ENCODE peak calls at places on chromosome 1, in eight cellular contexts. One of them, this sample, is unnamed.

GRCh38 chr1:188846468-188846867 is 1631.2 kb downstream of the BRINP3 start:
- DNase-seq in MM.1S: no peak
- DNase-seq in Calu3: no peak
- DNase-seq in endothelial cell of umbilical vein: no peak
- DNase-seq in astrocyte: no peak
- DNase-seq in ovary: no peak
- DNase-seq in breast epithelium: no peak
- DNase-seq in foreskin fibroblast: no peak
- DNase-seq in this sample: no peak

GRCh38 chr1:116259665-116260064 is 113.4 kb upstream of the ATP1A1 start:
- DNase-seq in Calu3: no peak
- DNase-seq in endothelial cell of umbilical vein: no peak
- DNase-seq in MM.1S: peak
- DNase-seq in breast epithelium: no peak
- DNase-seq in foreskin fibroblast: no peak
- DNase-seq in ovary: no peak
- DNase-seq in astrocyte: no peak
- DNase-seq in this sample: no peak

GRCh38 chr1:57831624-57832023 is 407.8 kb upstream of the DAB1 start:
- DNase-seq in ovary: no peak
- DNase-seq in endothelial cell of umbilical vein: peak
- DNase-seq in astrocyte: peak
- DNase-seq in Calu3: peak
- DNase-seq in foreskin fibroblast: peak
- DNase-seq in breast epithelium: no peak
- DNase-seq in MM.1S: no peak
- DNase-seq in this sample: no peak

GRCh38 chr1:168148916-168149315 is 12.2 kb upstream of the GPR161 start:
- DNase-seq in Calu3: no peak
- DNase-seq in astrocyte: no peak
- DNase-seq in ovary: no peak
- DNase-seq in foreskin fibroblast: no peak
- DNase-seq in MM.1S: peak
- DNase-seq in breast epithelium: no peak
- DNase-seq in endothelial cell of umbilical vein: no peak
- DNase-seq in this sample: no peak

GRCh38 chr1:37265786-37266667 is 208.4 kb upstream of the ZC3H12A start:
- DNase-seq in Calu3: no peak
- DNase-seq in foreskin fibroblast: no peak
- DNase-seq in astrocyte: no peak
- DNase-seq in endothelial cell of umbilical vein: no peak
- DNase-seq in MM.1S: no peak
- DNase-seq in breast epithelium: no peak
- DNase-seq in ovary: no peak
- DNase-seq in this sample: no peak

GRCh38 chr1:30818568-30819243 is 61.1 kb upstream of the LAPTM5 start:
- DNase-seq in endothelial cell of umbilical vein: no peak
- DNase-seq in Calu3: no peak
- DNase-seq in ovary: no peak
- DNase-seq in foreskin fibroblast: no peak
- DNase-seq in astrocyte: peak
- DNase-seq in breast epithelium: no peak
- DNase-seq in MM.1S: no peak
- DNase-seq in this sample: no peak

GRCh38 chr1:226407199-226407496 is 745 bp downstream of the PARP1 start:
- DNase-seq in ovary: no peak
- DNase-seq in Calu3: no peak
- DNase-seq in astrocyte: no peak
- DNase-seq in MM.1S: no peak
- DNase-seq in foreskin fibroblast: no peak
- DNase-seq in breast epithelium: no peak
- DNase-seq in endothelial cell of umbilical vein: no peak
- DNase-seq in this sample: no peak

GRCh38 chr1:43545686-43546387 is 15.2 kb downstream of the PTPRF start:
- DNase-seq in Calu3: peak
- DNase-seq in endothelial cell of umbilical vein: peak
- DNase-seq in breast epithelium: no peak
- DNase-seq in ovary: peak
- DNase-seq in astrocyte: no peak
- DNase-seq in foreskin fibroblast: no peak
- DNase-seq in MM.1S: peak
- DNase-seq in this sample: peak

GRCh38 chr1:66176012-66176715 is 357.8 kb upstream of the SGIP1 start:
- DNase-seq in foreskin fibroblast: no peak
- DNase-seq in MM.1S: no peak
- DNase-seq in ovary: no peak
- DNase-seq in breast epithelium: no peak
- DNase-seq in astrocyte: peak
- DNase-seq in endothelial cell of umbilical vein: peak
- DNase-seq in Calu3: no peak
- DNase-seq in this sample: no peak

GRCh38 chr1:112673589-112674439 is 645 bp upstream of the MOV10 start:
- DNase-seq in ovary: no peak
- DNase-seq in MM.1S: peak
- DNase-seq in Calu3: peak
- DNase-seq in astrocyte: peak
- DNase-seq in breast epithelium: peak
- DNase-seq in endothelial cell of umbilical vein: peak
- DNase-seq in foreskin fibroblast: peak
- DNase-seq in this sample: no peak

DNA sequence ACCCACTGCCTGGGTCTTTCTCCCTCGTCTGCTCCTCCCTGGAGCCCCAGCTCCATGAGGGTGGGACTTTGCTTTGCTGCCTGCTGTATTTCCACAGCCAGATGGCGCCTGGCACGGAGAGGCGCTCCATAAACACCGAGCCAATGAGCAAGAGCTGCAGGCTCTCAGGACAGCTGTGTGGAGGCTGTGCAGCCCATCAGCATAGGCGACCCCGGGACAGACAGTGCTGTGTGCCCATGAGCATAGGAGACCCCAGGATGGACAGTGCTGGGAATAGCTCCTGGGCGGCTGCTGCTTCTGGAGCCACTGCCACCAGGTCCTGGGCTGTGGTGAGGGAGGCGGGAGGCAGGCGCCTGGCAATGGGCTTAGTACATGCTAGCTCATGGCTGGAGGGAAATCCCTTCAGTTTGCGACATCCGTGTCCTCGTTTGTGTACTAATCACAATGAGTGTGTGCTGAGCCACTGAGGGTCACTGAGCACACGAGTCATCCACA is 29.2 kb downstream of the CEP104 start:
- DNase-seq in astrocyte: no peak
- DNase-seq in breast epithelium: no peak
- DNase-seq in MM.1S: no peak
- DNase-seq in ovary: no peak
- DNase-seq in endothelial cell of umbilical vein: no peak
- DNase-seq in foreskin fibroblast: no peak
- DNase-seq in Calu3: no peak
- DNase-seq in this sample: no peak
- TF ChIP-seq CTCF in astrocyte: no peak
- TF ChIP-seq CTCF in breast epithelium: no peak
- TF ChIP-seq CTCF in MM.1S: no peak
- TF ChIP-seq CTCF in ovary: no peak
- TF ChIP-seq CTCF in endothelial cell of umbilical vein: no peak
- TF ChIP-seq CTCF in foreskin fibroblast: no peak
- TF ChIP-seq CTCF in Calu3: no peak
- TF ChIP-seq CTCF in this sample: no peak

GRCh38 chr1:60088620-60089155 is 15.1 kb upstream of the C1orf87 start:
- DNase-seq in ovary: no peak
- DNase-seq in foreskin fibroblast: no peak
- DNase-seq in MM.1S: no peak
- DNase-seq in astrocyte: no peak
- DNase-seq in Calu3: no peak
- DNase-seq in endothelial cell of umbilical vein: peak
- DNase-seq in breast epithelium: no peak
- DNase-seq in this sample: no peak
- TF ChIP-seq CTCF in ovary: no peak
- TF ChIP-seq CTCF in foreskin fibroblast: peak
- TF ChIP-seq CTCF in MM.1S: no peak
- TF ChIP-seq CTCF in astrocyte: peak
- TF ChIP-seq CTCF in Calu3: no peak
- TF ChIP-seq CTCF in endothelial cell of umbilical vein: peak
- TF ChIP-seq CTCF in breast epithelium: no peak
- TF ChIP-seq CTCF in this sample: peak

GRCh38 chr1:29237906-29238600 is 1.7 kb downstream of the PTPRU start:
- DNase-seq in ovary: peak
- DNase-seq in foreskin fibroblast: no peak
- DNase-seq in MM.1S: no peak
- DNase-seq in astrocyte: no peak
- DNase-seq in breast epithelium: peak
- DNase-seq in Calu3: peak
- DNase-seq in endothelial cell of umbilical vein: peak
- DNase-seq in this sample: no peak

GRCh38 chr1:29238601-29238964 is 2.3 kb downstream of the PTPRU start:
- DNase-seq in ovary: no peak
- DNase-seq in endothelial cell of umbilical vein: no peak
- DNase-seq in MM.1S: no peak
- DNase-seq in Calu3: no peak
- DNase-seq in foreskin fibroblast: no peak
- DNase-seq in breast epithelium: no peak
- DNase-seq in astrocyte: no peak
- DNase-seq in this sample: no peak

GRCh38 chr1:29240986-29241385 is 4.7 kb downstream of the PTPRU start:
- DNase-seq in MM.1S: no peak
- DNase-seq in foreskin fibroblast: no peak
- DNase-seq in ovary: no peak
- DNase-seq in endothelial cell of umbilical vein: no peak
- DNase-seq in breast epithelium: no peak
- DNase-seq in astrocyte: no peak
- DNase-seq in Calu3: no peak
- DNase-seq in this sample: no peak

GRCh38 chr1:29239142-29239541 is 2.8 kb downstream of the PTPRU start:
- DNase-seq in ovary: no peak
- DNase-seq in astrocyte: no peak
- DNase-seq in endothelial cell of umbilical vein: no peak
- DNase-seq in Calu3: peak
- DNase-seq in breast epithelium: peak
- DNase-seq in MM.1S: no peak
- DNase-seq in foreskin fibroblast: no peak
- DNase-seq in this sample: no peak

GRCh38 chr1:29240400-29240837 is 4.1 kb downstream of the PTPRU start:
- DNase-seq in Calu3: no peak
- DNase-seq in foreskin fibroblast: no peak
- DNase-seq in ovary: no peak
- DNase-seq in astrocyte: no peak
- DNase-seq in breast epithelium: no peak
- DNase-seq in endothelial cell of umbilical vein: no peak
- DNase-seq in MM.1S: no peak
- DNase-seq in this sample: no peak
- TF ChIP-seq CTCF in Calu3: no peak
- TF ChIP-seq CTCF in foreskin fibroblast: peak
- TF ChIP-seq CTCF in ovary: no peak
- TF ChIP-seq CTCF in astrocyte: no peak
- TF ChIP-seq CTCF in breast epithelium: no peak
- TF ChIP-seq CTCF in endothelial cell of umbilical vein: no peak
- TF ChIP-seq CTCF in MM.1S: no peak
- TF ChIP-seq CTCF in this sample: peak

DNA sequence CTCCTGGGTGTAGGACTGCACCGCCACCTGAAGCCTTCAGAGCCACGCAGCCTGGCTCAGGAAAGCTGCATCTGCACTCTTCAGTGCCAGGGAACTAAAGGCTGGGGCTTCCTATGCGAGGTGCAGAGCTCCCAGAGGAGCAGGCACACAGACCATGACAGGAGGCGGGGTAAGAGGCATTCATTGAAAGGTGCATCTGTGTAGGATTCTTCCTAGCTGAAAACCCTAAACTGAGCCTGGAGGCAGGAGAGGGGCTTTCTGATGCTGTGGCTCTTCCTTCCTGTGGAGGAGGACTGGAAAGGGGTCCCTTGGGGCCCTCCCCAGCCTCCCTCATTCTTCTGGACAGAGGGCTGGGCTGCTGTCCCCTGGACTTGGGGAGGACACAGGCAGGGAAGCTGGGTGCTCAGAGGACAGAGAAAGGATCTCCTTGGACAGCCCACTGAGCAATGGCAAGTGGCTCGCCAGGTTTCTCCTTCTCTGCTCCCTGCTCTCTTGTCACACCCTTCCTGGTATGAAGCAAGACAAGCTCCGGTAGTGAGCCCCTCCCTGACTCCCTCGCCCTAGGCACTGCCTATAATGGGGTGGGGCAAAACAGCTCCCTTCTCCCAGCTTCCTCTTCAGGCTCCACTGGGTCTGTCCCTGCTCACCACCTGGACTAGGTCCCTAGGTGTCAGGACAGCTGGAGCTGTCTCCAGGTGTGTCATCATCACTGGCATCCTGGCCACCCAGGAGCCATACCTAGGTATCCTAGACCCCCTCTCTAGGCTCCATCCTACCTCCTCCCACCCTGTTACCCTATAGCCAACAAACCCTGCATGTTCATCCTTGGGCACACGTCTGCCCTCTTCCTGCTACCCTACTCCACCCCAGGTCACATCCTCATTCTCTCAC is 20.0 kb downstream of the S100A6 start:
- DNase-seq in ovary: no peak
- DNase-seq in breast epithelium: peak
- DNase-seq in Calu3: peak
- DNase-seq in endothelial cell of umbilical vein: no peak
- DNase-seq in MM.1S: no peak
- DNase-seq in foreskin fibroblast: no peak
- DNase-seq in astrocyte: no peak
- DNase-seq in this sample: no peak
- TF ChIP-seq CTCF in ovary: no peak
- TF ChIP-seq CTCF in breast epithelium: no peak
- TF ChIP-seq CTCF in Calu3: no peak
- TF ChIP-seq CTCF in endothelial cell of umbilical vein: no peak
- TF ChIP-seq CTCF in MM.1S: no peak
- TF ChIP-seq CTCF in foreskin fibroblast: no peak
- TF ChIP-seq CTCF in astrocyte: no peak
- TF ChIP-seq CTCF in this sample: no peak

GRCh38 chr1:118110580-118110979 is 74.4 kb downstream of the SPAG17 start:
- DNase-seq in astrocyte: peak
- DNase-seq in foreskin fibroblast: no peak
- DNase-seq in endothelial cell of umbilical vein: no peak
- DNase-seq in breast epithelium: no peak
- DNase-seq in ovary: no peak
- DNase-seq in Calu3: no peak
- DNase-seq in MM.1S: no peak
- DNase-seq in this sample: no peak
- TF ChIP-seq CTCF in astrocyte: no peak
- TF ChIP-seq CTCF in foreskin fibroblast: no peak
- TF ChIP-seq CTCF in endothelial cell of umbilical vein: no peak
- TF ChIP-seq CTCF in breast epithelium: no peak
- TF ChIP-seq CTCF in ovary: no peak
- TF ChIP-seq CTCF in Calu3: no peak
- TF ChIP-seq CTCF in MM.1S: no peak
- TF ChIP-seq CTCF in this sample: no peak

DNA sequence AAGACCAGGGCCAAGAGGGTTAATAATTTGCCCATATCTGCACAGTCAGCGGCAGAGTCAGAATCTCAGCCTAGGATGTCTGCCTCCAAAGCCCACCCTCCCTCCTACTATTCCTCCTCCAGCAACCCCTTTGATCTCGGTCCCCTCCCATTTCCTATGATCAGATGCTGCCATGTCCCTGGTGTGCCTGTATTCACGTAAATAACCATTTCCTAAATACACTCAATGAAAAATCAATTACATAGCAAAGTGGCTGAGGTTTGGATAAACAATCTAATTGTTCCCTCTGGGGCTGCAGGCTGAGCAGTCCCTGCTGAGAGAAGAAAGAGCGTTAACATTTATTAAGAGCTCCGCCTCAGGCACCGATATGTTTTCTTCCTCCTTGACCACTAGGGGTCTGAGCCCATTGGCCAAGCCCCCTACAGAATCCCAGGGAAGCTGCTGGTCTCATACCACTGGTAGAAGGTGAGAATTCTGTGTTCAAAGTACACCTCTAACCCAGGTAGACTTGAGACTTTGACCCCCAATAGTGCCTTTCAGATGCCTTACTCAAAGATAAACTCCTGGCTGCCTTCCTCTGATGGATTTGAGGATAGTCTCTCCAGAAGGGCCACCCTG is 34.0 kb upstream of the CAMK1G start:
- DNase-seq in breast epithelium: no peak
- DNase-seq in ovary: no peak
- DNase-seq in endothelial cell of umbilical vein: no peak
- DNase-seq in Calu3: no peak
- DNase-seq in astrocyte: no peak
- DNase-seq in MM.1S: no peak
- DNase-seq in foreskin fibroblast: no peak
- DNase-seq in this sample: no peak
- TF ChIP-seq CTCF in breast epithelium: no peak
- TF ChIP-seq CTCF in ovary: no peak
- TF ChIP-seq CTCF in endothelial cell of umbilical vein: peak
- TF ChIP-seq CTCF in Calu3: no peak
- TF ChIP-seq CTCF in astrocyte: peak
- TF ChIP-seq CTCF in MM.1S: no peak
- TF ChIP-seq CTCF in foreskin fibroblast: no peak
- TF ChIP-seq CTCF in this sample: peak